ENCODE peak calls at places on chromosomes 16 and 17, in nine cellular contexts. One of them, this sample, is unnamed.

GRCh38 chr16:65176603-65177002 is 54.7 kb upstream of the CDH11 start:
- DNase-seq in gastrocnemius medialis: no peak
- DNase-seq in cardiac muscle cell: peak; percentile 92
- DNase-seq in lower lobe of right lung: no peak
- DNase-seq in spleen: no peak
- DNase-seq in A549: no peak
- DNase-seq in kidney: peak; percentile 85
- DNase-seq in prostate gland: no peak
- DNase-seq in heart left ventricle: peak; percentile 60
- DNase-seq in this sample: no peak

GRCh38 chr16:30185683-30186421 is 2.5 kb downstream of the CORO1A start:
- DNase-seq in gastrocnemius medialis: peak; percentile 46
- DNase-seq in cardiac muscle cell: no peak
- DNase-seq in lower lobe of right lung: peak; percentile 84
- DNase-seq in spleen: peak; percentile 96
- DNase-seq in A549: no peak
- DNase-seq in kidney: peak; percentile 88
- DNase-seq in prostate gland: no peak
- DNase-seq in heart left ventricle: peak; percentile 66
- DNase-seq in this sample: peak; percentile 91

GRCh38 chr17:28371245-28372202 is at the start of gene SARM1:
- DNase-seq in gastrocnemius medialis: peak; percentile 54
- DNase-seq in cardiac muscle cell: peak; percentile 97
- DNase-seq in lower lobe of right lung: peak; percentile 82
- DNase-seq in spleen: peak; percentile 96
- DNase-seq in A549: peak; percentile 95
- DNase-seq in kidney: peak; percentile 97
- DNase-seq in prostate gland: peak; percentile 40
- DNase-seq in heart left ventricle: peak; percentile 92
- DNase-seq in this sample: peak; percentile 72

GRCh38 chr16:78791011-78791410 is 691.6 kb downstream of the WWOX start:
- DNase-seq in gastrocnemius medialis: no peak
- DNase-seq in cardiac muscle cell: no peak
- DNase-seq in lower lobe of right lung: no peak
- DNase-seq in spleen: no peak
- DNase-seq in A549: no peak
- DNase-seq in kidney: no peak
- DNase-seq in prostate gland: no peak
- DNase-seq in heart left ventricle: no peak
- DNase-seq in this sample: no peak

GRCh38 chr17:55726440-55726839 is 3.8 kb upstream of the TMEM100 start:
- DNase-seq in gastrocnemius medialis: peak; percentile 51
- DNase-seq in cardiac muscle cell: peak; percentile 90
- DNase-seq in lower lobe of right lung: no peak
- DNase-seq in spleen: no peak
- DNase-seq in A549: peak; percentile 10
- DNase-seq in kidney: no peak
- DNase-seq in prostate gland: peak; percentile 30
- DNase-seq in heart left ventricle: peak; percentile 59
- DNase-seq in this sample: no peak

GRCh38 chr16:13335894-13336293 is 434.5 kb downstream of the SHISA9 start:
- DNase-seq in gastrocnemius medialis: no peak
- DNase-seq in cardiac muscle cell: no peak
- DNase-seq in lower lobe of right lung: no peak
- DNase-seq in spleen: no peak
- DNase-seq in A549: no peak
- DNase-seq in kidney: no peak
- DNase-seq in prostate gland: no peak
- DNase-seq in heart left ventricle: no peak
- DNase-seq in this sample: no peak

GRCh38 chr17:9001539-9001938 is 19.8 kb upstream of the NTN1 start:
- DNase-seq in gastrocnemius medialis: no peak
- DNase-seq in cardiac muscle cell: no peak
- DNase-seq in lower lobe of right lung: no peak
- DNase-seq in spleen: no peak
- DNase-seq in A549: no peak
- DNase-seq in kidney: no peak
- DNase-seq in prostate gland: no peak
- DNase-seq in heart left ventricle: no peak
- DNase-seq in this sample: no peak

GRCh38 chr16:1678500-1679098 is 520 bp downstream of the JPT2 start:
- DNase-seq in gastrocnemius medialis: peak; percentile 39
- DNase-seq in cardiac muscle cell: peak; percentile 22
- DNase-seq in lower lobe of right lung: peak; percentile 62
- DNase-seq in spleen: no peak
- DNase-seq in A549: peak; percentile 52
- DNase-seq in kidney: peak; percentile 86
- DNase-seq in prostate gland: peak; percentile 65
- DNase-seq in heart left ventricle: peak; percentile 39
- DNase-seq in this sample: no peak

GRCh38 chr16:4309833-4310266 is 6.0 kb upstream of the GLIS2 start:
- DNase-seq in gastrocnemius medialis: no peak
- DNase-seq in cardiac muscle cell: peak; percentile 57
- DNase-seq in lower lobe of right lung: peak; percentile 81
- DNase-seq in spleen: peak; percentile 89
- DNase-seq in A549: peak; percentile 84
- DNase-seq in kidney: peak; percentile 83
- DNase-seq in prostate gland: no peak
- DNase-seq in heart left ventricle: no peak
- DNase-seq in this sample: peak; percentile 29

GRCh38 chr16:65214196-65214595 is 92.3 kb upstream of the CDH11 start:
- DNase-seq in gastrocnemius medialis: no peak
- DNase-seq in cardiac muscle cell: peak; percentile 44
- DNase-seq in lower lobe of right lung: no peak
- DNase-seq in spleen: no peak
- DNase-seq in A549: no peak
- DNase-seq in kidney: no peak
- DNase-seq in prostate gland: no peak
- DNase-seq in heart left ventricle: no peak
- DNase-seq in this sample: no peak

GRCh38 chr16:31472559-31473203 is 729 bp downstream of the TGFB1I1 start:
- DNase-seq in gastrocnemius medialis: peak; percentile 81
- DNase-seq in cardiac muscle cell: peak; percentile 97
- DNase-seq in lower lobe of right lung: peak; percentile 91
- DNase-seq in spleen: peak; percentile 80
- DNase-seq in A549: peak; percentile 89
- DNase-seq in kidney: peak; percentile 97
- DNase-seq in prostate gland: no peak
- DNase-seq in heart left ventricle: peak; percentile 90
- DNase-seq in this sample: no peak

GRCh38 chr17:18323007-18323406 is 7.9 kb downstream of the SMCR8 start:
- DNase-seq in gastrocnemius medialis: no peak
- DNase-seq in cardiac muscle cell: no peak
- DNase-seq in lower lobe of right lung: no peak
- DNase-seq in spleen: peak; percentile 44
- DNase-seq in A549: peak; percentile 30
- DNase-seq in kidney: peak; percentile 37
- DNase-seq in prostate gland: no peak
- DNase-seq in heart left ventricle: no peak
- DNase-seq in this sample: no peak

GRCh38 chr17:3663102-3664011 is 5.0 kb downstream of the TAX1BP3 start:
- DNase-seq in gastrocnemius medialis: no peak
- DNase-seq in cardiac muscle cell: no peak
- DNase-seq in lower lobe of right lung: no peak
- DNase-seq in spleen: no peak
- DNase-seq in A549: no peak
- DNase-seq in kidney: no peak
- DNase-seq in prostate gland: no peak
- DNase-seq in heart left ventricle: no peak
- DNase-seq in this sample: no peak

GRCh38 chr16:77009453-77009852 is 181.5 kb upstream of the MON1B start:
- DNase-seq in gastrocnemius medialis: no peak
- DNase-seq in cardiac muscle cell: no peak
- DNase-seq in lower lobe of right lung: no peak
- DNase-seq in spleen: no peak
- DNase-seq in A549: no peak
- DNase-seq in kidney: no peak
- DNase-seq in prostate gland: no peak
- DNase-seq in heart left ventricle: no peak
- DNase-seq in this sample: no peak

GRCh38 chr17:2982854-2983636 is 80.4 kb downstream of the OR1D5 start:
- DNase-seq in gastrocnemius medialis: peak; percentile 95
- DNase-seq in cardiac muscle cell: peak; percentile 95
- DNase-seq in lower lobe of right lung: peak; percentile 63
- DNase-seq in spleen: peak; percentile 68
- DNase-seq in A549: peak; percentile 89
- DNase-seq in kidney: no peak
- DNase-seq in prostate gland: no peak
- DNase-seq in heart left ventricle: peak; percentile 63
- DNase-seq in this sample: no peak

GRCh38 chr17:29717817-29718216 is 95.1 kb upstream of the CORO6 start:
- DNase-seq in gastrocnemius medialis: no peak
- DNase-seq in cardiac muscle cell: no peak
- DNase-seq in lower lobe of right lung: no peak
- DNase-seq in spleen: no peak
- DNase-seq in A549: no peak
- DNase-seq in kidney: no peak
- DNase-seq in prostate gland: no peak
- DNase-seq in heart left ventricle: no peak
- DNase-seq in this sample: no peak

GRCh38 chr17:29720471-29720990 is 97.8 kb upstream of the CORO6 start:
- DNase-seq in gastrocnemius medialis: no peak
- DNase-seq in cardiac muscle cell: no peak
- DNase-seq in lower lobe of right lung: no peak
- DNase-seq in spleen: no peak
- DNase-seq in A549: no peak
- DNase-seq in kidney: no peak
- DNase-seq in prostate gland: no peak
- DNase-seq in heart left ventricle: no peak
- DNase-seq in this sample: no peak

GRCh38 chr17:29719469-29719868 is 96.8 kb upstream of the CORO6 start:
- DNase-seq in gastrocnemius medialis: no peak
- DNase-seq in cardiac muscle cell: no peak
- DNase-seq in lower lobe of right lung: no peak
- DNase-seq in spleen: no peak
- DNase-seq in A549: no peak
- DNase-seq in kidney: no peak
- DNase-seq in prostate gland: no peak
- DNase-seq in heart left ventricle: no peak
- DNase-seq in this sample: no peak

GRCh38 chr17:29715680-29716079 is 93.0 kb upstream of the CORO6 start:
- DNase-seq in gastrocnemius medialis: no peak
- DNase-seq in cardiac muscle cell: no peak
- DNase-seq in lower lobe of right lung: no peak
- DNase-seq in spleen: no peak
- DNase-seq in A549: no peak
- DNase-seq in kidney: no peak
- DNase-seq in prostate gland: no peak
- DNase-seq in heart left ventricle: no peak
- DNase-seq in this sample: no peak

GRCh38 chr17:29718446-29719039 is 95.8 kb upstream of the CORO6 start:
- DNase-seq in gastrocnemius medialis: peak; percentile 71
- DNase-seq in cardiac muscle cell: no peak
- DNase-seq in lower lobe of right lung: no peak
- DNase-seq in spleen: no peak
- DNase-seq in A549: no peak
- DNase-seq in kidney: no peak
- DNase-seq in prostate gland: no peak
- DNase-seq in heart left ventricle: no peak
- DNase-seq in this sample: no peak
- H3K4me1 ChIP-seq in gastrocnemius medialis: peaks cover 90% of the 10 kb centered on the region
- H3K4me1 ChIP-seq in cardiac muscle cell: peaks cover 24% of the 10 kb centered on the region
- H3K4me1 ChIP-seq in lower lobe of right lung: peaks cover 56% of the 10 kb centered on the region
- H3K4me1 ChIP-seq in spleen: peaks cover 56% of the 10 kb centered on the region
- H3K4me1 ChIP-seq in A549: peaks cover 6% of the 10 kb centered on the region
- H3K4me1 ChIP-seq in kidney: peaks cover 38% of the 10 kb centered on the region
- H3K4me1 ChIP-seq in prostate gland: no peaks in the 10 kb centered on the region
- H3K4me1 ChIP-seq in heart left ventricle: peaks cover 31% of the 10 kb centered on the region
- H3K4me1 ChIP-seq in this sample: peaks cover 43% of the 10 kb centered on the region

GRCh38 chr16:51755039-51755501 is 604.0 kb upstream of the SALL1 start:
- DNase-seq in gastrocnemius medialis: no peak
- DNase-seq in cardiac muscle cell: no peak
- DNase-seq in lower lobe of right lung: no peak
- DNase-seq in spleen: no peak
- DNase-seq in A549: no peak
- DNase-seq in kidney: peak; percentile 67
- DNase-seq in prostate gland: no peak
- DNase-seq in heart left ventricle: no peak
- DNase-seq in this sample: no peak

GRCh38 chr16:51752596-51752995 is 601.5 kb upstream of the SALL1 start:
- DNase-seq in gastrocnemius medialis: no peak
- DNase-seq in cardiac muscle cell: no peak
- DNase-seq in lower lobe of right lung: no peak
- DNase-seq in spleen: no peak
- DNase-seq in A549: no peak
- DNase-seq in kidney: no peak
- DNase-seq in prostate gland: no peak
- DNase-seq in heart left ventricle: no peak
- DNase-seq in this sample: no peak

GRCh38 chr16:51757124-51757470 is 606.0 kb upstream of the SALL1 start:
- DNase-seq in gastrocnemius medialis: no peak
- DNase-seq in cardiac muscle cell: no peak
- DNase-seq in lower lobe of right lung: no peak
- DNase-seq in spleen: no peak
- DNase-seq in A549: no peak
- DNase-seq in kidney: no peak
- DNase-seq in prostate gland: no peak
- DNase-seq in heart left ventricle: no peak
- DNase-seq in this sample: no peak

GRCh38 chr16:51756447-51757123 is 605.5 kb upstream of the SALL1 start:
- DNase-seq in gastrocnemius medialis: no peak
- DNase-seq in cardiac muscle cell: no peak
- DNase-seq in lower lobe of right lung: no peak
- DNase-seq in spleen: no peak
- DNase-seq in A549: no peak
- DNase-seq in kidney: peak; percentile 42
- DNase-seq in prostate gland: no peak
- DNase-seq in heart left ventricle: no peak
- DNase-seq in this sample: no peak

GRCh38 chr16:51753382-51753781 is 602.3 kb upstream of the SALL1 start:
- DNase-seq in gastrocnemius medialis: no peak
- DNase-seq in cardiac muscle cell: no peak
- DNase-seq in lower lobe of right lung: no peak
- DNase-seq in spleen: no peak
- DNase-seq in A549: no peak
- DNase-seq in kidney: no peak
- DNase-seq in prostate gland: no peak
- DNase-seq in heart left ventricle: no peak
- DNase-seq in this sample: no peak
- H3K27ac ChIP-seq in gastrocnemius medialis: no peak overlapping the region
- H3K27ac ChIP-seq in cardiac muscle cell: no peak overlapping the region
- H3K27ac ChIP-seq in lower lobe of right lung: no peak overlapping the region
- H3K27ac ChIP-seq in spleen: no peak overlapping the region
- H3K27ac ChIP-seq in A549: no peak overlapping the region
- H3K27ac ChIP-seq in kidney: no peak overlapping the region
- H3K27ac ChIP-seq in prostate gland: no peak overlapping the region
- H3K27ac ChIP-seq in heart left ventricle: no peak overlapping the region
- H3K27ac ChIP-seq in this sample: no peak overlapping the region

GRCh38 chr17:48547839-48548686 is 3.2 kb upstream of the HOXB2 start:
- DNase-seq in gastrocnemius medialis: no peak
- DNase-seq in cardiac muscle cell: peak; percentile 70
- DNase-seq in lower lobe of right lung: no peak
- DNase-seq in spleen: no peak
- DNase-seq in A549: no peak
- DNase-seq in kidney: no peak
- DNase-seq in prostate gland: no peak
- DNase-seq in heart left ventricle: no peak
- DNase-seq in this sample: peak; percentile 42
- H3K4me1 ChIP-seq in gastrocnemius medialis: peaks cover 30% of the 10 kb centered on the region
- H3K4me1 ChIP-seq in cardiac muscle cell: peaks cover 64% of the 10 kb centered on the region
- H3K4me1 ChIP-seq in lower lobe of right lung: peaks cover 24% of the 10 kb centered on the region
- H3K4me1 ChIP-seq in spleen: peaks cover 10% of the 10 kb centered on the region
- H3K4me1 ChIP-seq in A549: peaks cover 15% of the 10 kb centered on the region
- H3K4me1 ChIP-seq in kidney: peaks cover 27% of the 10 kb centered on the region
- H3K4me1 ChIP-seq in prostate gland: no peaks in the 10 kb centered on the region
- H3K4me1 ChIP-seq in heart left ventricle: peaks cover 8% of the 10 kb centered on the region
- H3K4me1 ChIP-seq in this sample: peaks cover 45% of the 10 kb centered on the region

GRCh38 chr17:348692-349425 is 3.7 kb downstream of the RPH3AL start:
- DNase-seq in gastrocnemius medialis: peak; percentile 79
- DNase-seq in cardiac muscle cell: no peak
- DNase-seq in lower lobe of right lung: peak; percentile 74
- DNase-seq in spleen: peak; percentile 45
- DNase-seq in A549: peak; percentile 78
- DNase-seq in kidney: peak; percentile 81
- DNase-seq in prostate gland: peak; percentile 76
- DNase-seq in heart left ventricle: peak; percentile 21
- DNase-seq in this sample: no peak
- H3K27ac ChIP-seq in gastrocnemius medialis: peak overlapping the region; percentile 81
- H3K27ac ChIP-seq in cardiac muscle cell: no peak overlapping the region
- H3K27ac ChIP-seq in lower lobe of right lung: peak overlapping the region; percentile 93
- H3K27ac ChIP-seq in spleen: peak overlapping the region; percentile 91
- H3K27ac ChIP-seq in A549: peak overlapping the region; percentile 97
- H3K27ac ChIP-seq in kidney: peak overlapping the region; percentile 78
- H3K27ac ChIP-seq in prostate gland: peak overlapping the region; percentile 82
- H3K27ac ChIP-seq in heart left ventricle: peak overlapping the region; percentile 92
- H3K27ac ChIP-seq in this sample: no peak overlapping the region

This sample was measured in CD4-positive, CD25-positive, alpha-beta regulatory T cell.